ENCODE peak calls at places on chromosome 9, in ten cellular contexts. V is BJ, E is tibial nerve, U is heart right ventricle, T is mesendoderm, C is HepG2, L is uterus, B is HCT116, S is fibroblast of lung, G is thyroid gland. R is an unnamed sample.
A peak's percentile ranks its signal among the peaks of the same experiment; 100 is the strongest.

GRCh38 chr9:19184144-19184917 is 46.2 kb upstream of the DENND4C start:
- DNase-seq in B (peak; percentile 59), E (peak; percentile 82), C (peak; percentile 76), T (peak; percentile 62), S (peak; percentile 86), U (peak; percentile 71), L (peak; percentile 89), G (peak; percentile 47), V (peak; percentile 77), R (peak; percentile 84)

GRCh38 chr9:12698293-12698692 is 5.1 kb downstream of the TYRP1 start:
- DNase-seq in L (no peak), V (no peak), C (no peak), S (peak; percentile 85), B (no peak), G (no peak), E (no peak), T (no peak), U (no peak), R (no peak)

GRCh38 chr9:129182625-129183494 is 4.8 kb upstream of the IER5L start:
- DNase-seq in B (no peak), E (peak; percentile 35), C (peak; percentile 62), S (no peak), L (no peak), U (peak; percentile 33), G (no peak), T (peak; percentile 87), V (no peak), R (peak; percentile 41)

GRCh38 chr9:136541179-136541578 is 4.7 kb downstream of the NOTCH1 start:
- DNase-seq in E (no peak), G (no peak), L (no peak), U (no peak), T (no peak), B (no peak), V (no peak), S (peak; percentile 69), C (no peak), R (no peak)

GRCh38 chr9:4082948-4083347 is 216.9 kb downstream of the GLIS3 start:
- DNase-seq in U (no peak), E (no peak), C (no peak), B (no peak), V (no peak), S (peak; percentile 31), G (no peak), L (no peak), T (no peak), R (no peak)

GRCh38 chr9:36191696-36192095 is 975 bp downstream of the CLTA start:
- DNase-seq in V (no peak), C (no peak), L (no peak), E (no peak), S (no peak), U (no peak), G (no peak), B (no peak), T (peak; percentile 20), R (no peak)

GRCh38 chr9:91857291-91857781 is 92.7 kb downstream of the ROR2 start:
- DNase-seq in G (no peak), S (peak; percentile 25), T (peak; percentile 69), L (no peak), V (no peak), C (no peak), E (no peak), B (no peak), U (no peak), R (peak; percentile 46)

GRCh38 chr9:88065609-88066008 is 72.7 kb downstream of the SPATA31C2 start:
- DNase-seq in L (no peak), S (no peak), G (no peak), V (no peak), C (no peak), U (no peak), T (no peak), B (no peak), E (no peak), R (no peak)

GRCh38 chr9:131722260-131722659 is 17.6 kb downstream of the RAPGEF1 start:
- DNase-seq in V (no peak), E (no peak), S (no peak), L (no peak), C (no peak), B (no peak), T (no peak), U (peak; percentile 73), G (no peak), R (no peak)

GRCh38 chr9:104276709-104277245 is 182.7 kb downstream of the SMC2 start:
- DNase-seq in T (no peak), S (peak; percentile 18), L (no peak), E (no peak), G (no peak), B (no peak), V (no peak), C (no peak), U (no peak), R (no peak)

GRCh38 chr9:87071473-87071872 is 124.2 kb upstream of the GAS1 start:
- DNase-seq in C (no peak), S (no peak), E (no peak), T (no peak), L (no peak), B (no peak), V (no peak), U (no peak), G (no peak), R (no peak)

GRCh38 chr9:126248680-126249079 is 77.9 kb upstream of the MVB12B start:
- DNase-seq in S (peak; percentile 97), G (no peak), B (no peak), C (no peak), E (no peak), U (no peak), T (no peak), V (peak; percentile 11), L (no peak), R (no peak)

GRCh38 chr9:38000735-38001134 is 68.3 kb downstream of the SHB start:
- DNase-seq in E (no peak), T (no peak), U (no peak), S (no peak), C (no peak), V (no peak), B (no peak), L (no peak), G (no peak), R (no peak)
- H3K36me3 ChIP-seq in E (no peaks in the 10 kb centered on the region), T (no peaks in the 10 kb centered on the region), U (no peaks in the 10 kb centered on the region), S (no peaks in the 10 kb centered on the region), C (peaks cover 75% of the 10 kb centered on the region), V (peaks cover 1% of the 10 kb centered on the region), B (no peaks in the 10 kb centered on the region), L (no peaks in the 10 kb centered on the region), G (no peaks in the 10 kb centered on the region), R (no peaks in the 10 kb centered on the region)

DNA sequence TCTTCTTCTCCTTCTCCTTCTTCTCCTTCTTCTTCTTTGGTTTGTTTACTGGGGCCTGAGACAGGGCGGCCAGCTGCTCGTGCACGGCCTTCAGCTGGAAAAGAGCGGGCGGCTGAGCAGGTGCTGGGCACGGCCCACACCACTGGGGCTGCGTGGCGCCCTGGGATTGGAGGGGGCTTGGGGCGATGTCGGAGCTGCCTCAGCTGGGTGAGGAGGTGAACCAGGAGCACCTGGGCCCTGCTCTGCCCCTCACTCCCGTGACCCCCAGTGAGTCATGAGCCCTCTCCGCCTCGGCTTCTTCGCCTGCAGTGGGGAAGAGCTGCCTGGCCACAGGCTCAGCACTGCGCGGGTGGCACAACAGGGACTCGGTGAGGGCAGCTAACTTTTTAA is 14.9 kb downstream of the BRD3OS start:
- DNase-seq in T (no peak), B (no peak), G (no peak), V (no peak), E (no peak), C (no peak), U (no peak), L (no peak), S (no peak), R (no peak)
- H3K36me3 ChIP-seq in T (peaks cover 14% of the 10 kb centered on the region), B (peaks cover 12% of the 10 kb centered on the region), G (peaks cover 51% of the 10 kb centered on the region), V (peaks cover 36% of the 10 kb centered on the region), E (peaks cover 39% of the 10 kb centered on the region), C (peaks cover 54% of the 10 kb centered on the region), U (peaks cover 97% of the 10 kb centered on the region), L (no peaks in the 10 kb centered on the region), S (peaks cover 12% of the 10 kb centered on the region), R (peaks cover 37% of the 10 kb centered on the region)

GRCh38 chr9:113921366-113921765 is 45.3 kb downstream of the ZNF618 start:
- DNase-seq in B (no peak), C (no peak), V (no peak), T (no peak), U (no peak), G (no peak), E (no peak), L (no peak), S (no peak), R (no peak)

GRCh38 chr9:113918697-113919390 is 42.7 kb downstream of the ZNF618 start:
- DNase-seq in S (no peak), G (no peak), V (no peak), B (no peak), T (no peak), U (no peak), L (no peak), E (no peak), C (no peak), R (no peak)

GRCh38 chr9:113920872-113921271 is 44.8 kb downstream of the ZNF618 start:
- DNase-seq in E (no peak), T (no peak), V (no peak), U (no peak), C (no peak), G (no peak), S (no peak), L (no peak), B (no peak), R (no peak)

GRCh38 chr9:113919422-113919821 is 43.3 kb downstream of the ZNF618 start:
- DNase-seq in G (no peak), S (no peak), T (no peak), L (no peak), C (no peak), U (no peak), E (no peak), V (no peak), B (no peak), R (no peak)

GRCh38 chr9:113919825-113920224 is 43.7 kb downstream of the ZNF618 start:
- DNase-seq in T (peak; percentile 25), B (no peak), U (no peak), S (no peak), C (no peak), V (no peak), L (no peak), G (no peak), E (no peak), R (no peak)
- H3K36me3 ChIP-seq in T (no peaks in the 10 kb centered on the region), B (no peaks in the 10 kb centered on the region), U (no peaks in the 10 kb centered on the region), S (no peaks in the 10 kb centered on the region), C (no peaks in the 10 kb centered on the region), V (no peaks in the 10 kb centered on the region), L (no peaks in the 10 kb centered on the region), G (no peaks in the 10 kb centered on the region), E (no peaks in the 10 kb centered on the region), R (no peaks in the 10 kb centered on the region)

DNA sequence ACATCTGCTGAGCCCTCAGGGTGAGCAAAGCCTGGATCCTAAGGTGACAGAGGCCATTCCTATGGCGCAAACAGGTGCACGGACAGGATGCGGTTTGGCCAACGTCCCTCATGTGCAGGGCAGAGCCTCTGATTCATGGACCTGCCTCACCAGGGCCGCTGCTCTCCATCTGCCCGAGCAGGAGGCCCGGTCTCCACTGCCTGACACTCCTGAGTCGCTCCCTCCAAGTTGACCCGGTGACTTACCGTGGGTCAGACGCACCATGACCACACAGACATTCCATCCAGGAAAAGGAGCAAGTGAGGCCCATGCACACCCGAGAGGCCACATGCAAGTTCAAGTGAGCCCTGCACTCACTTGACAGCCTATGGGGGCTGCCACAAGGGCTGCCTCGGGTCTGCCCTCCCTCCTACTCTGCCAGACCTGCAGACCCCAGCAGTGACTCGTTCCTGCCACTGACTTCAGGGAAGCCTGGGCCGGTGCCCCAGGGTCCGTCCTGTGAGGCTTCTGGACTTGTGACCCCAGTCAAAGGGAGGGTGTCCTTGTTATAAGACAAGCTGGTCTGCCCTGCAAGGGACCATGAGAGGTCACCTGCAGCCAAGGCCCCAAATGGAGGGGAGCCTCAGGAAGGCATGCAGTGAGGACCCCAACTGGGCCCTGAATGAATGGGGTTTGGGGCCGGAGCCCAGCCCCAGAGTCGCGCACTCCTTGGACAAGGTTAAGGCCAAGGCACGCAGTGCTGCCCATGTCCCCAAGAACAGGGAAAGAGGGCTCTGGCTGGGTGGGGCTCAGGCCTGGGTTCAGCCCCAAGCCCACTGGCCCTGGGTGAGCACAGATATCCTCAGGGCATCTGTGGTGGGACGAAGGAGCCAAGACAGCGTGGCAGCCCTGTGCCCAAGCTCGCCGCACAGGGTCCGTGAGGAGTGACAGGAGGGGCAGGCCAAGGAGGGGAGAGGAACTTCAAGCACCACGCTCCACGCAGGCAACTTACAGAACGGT is 10.1 kb downstream of the BRD3OS start:
- DNase-seq in C (no peak), B (no peak), G (no peak), T (no peak), L (no peak), S (no peak), V (no peak), E (no peak), U (no peak), R (no peak)
- H3K36me3 ChIP-seq in C (peaks cover 64% of the 10 kb centered on the region), B (peaks cover 17% of the 10 kb centered on the region), G (peaks cover 64% of the 10 kb centered on the region), T (peaks cover 23% of the 10 kb centered on the region), L (no peaks in the 10 kb centered on the region), S (peaks cover 30% of the 10 kb centered on the region), V (peaks cover 41% of the 10 kb centered on the region), E (peaks cover 42% of the 10 kb centered on the region), U (peaks cover 100% of the 10 kb centered on the region), R (peaks cover 45% of the 10 kb centered on the region)